ENCODE peak calls at places on chromosomes 7 and 10, in nine cellular contexts. I is SJSA1; O is sigmoid colon; J is adipocyte; M is adrenal gland; F is psoas muscle; B is mesenchymal stem cell; K is right atrium auricular region; X is CD4-positive, alpha-beta memory T cell. V is an unnamed sample. For H3K27me3 and H3K4me1, the result is how much of the 10 kb centered on the place peaks cover.

GRCh38 chr10:18719811-18720210 is 60.6 kb downstream of the ARL5B start:
- DNase-seq in I (no peak), O (no peak), J (no peak), M (no peak), F (no peak), B (no peak), K (no peak), X (no peak), V (no peak)

GRCh38 chr7:2732959-2733584 is 45.1 kb downstream of the AMZ1 start:
- DNase-seq in I (peak), O (peak), J (no peak), M (peak), F (peak), B (peak), K (peak), X (no peak), V (peak)

GRCh38 chr7:116171094-116171493 is 39.2 kb upstream of the TES start:
- DNase-seq in I (no peak), O (no peak), J (no peak), M (no peak), F (no peak), B (no peak), K (no peak), X (no peak), V (no peak)

GRCh38 chr7:130150587-130150986 is 54.6 kb downstream of the TMEM209 start:
- DNase-seq in I (no peak), O (no peak), J (no peak), M (no peak), F (no peak), B (no peak), K (no peak), X (no peak), V (no peak)

GRCh38 chr10:122149138-122149606 is 121.9 kb upstream of the BTBD16 start:
- DNase-seq in I (no peak), O (peak), J (no peak), M (no peak), F (peak), B (no peak), K (peak), X (no peak), V (peak)

GRCh38 chr10:3323865-3324498 is 151.4 kb upstream of the PITRM1 start:
- DNase-seq in I (no peak), O (no peak), J (peak), M (no peak), F (no peak), B (no peak), K (no peak), X (no peak), V (peak)

GRCh38 chr10:131032329-131033165 is 279.0 kb downstream of the TCERG1L start:
- DNase-seq in I (no peak), O (peak), J (no peak), M (no peak), F (no peak), B (no peak), K (no peak), X (no peak), V (no peak)

GRCh38 chr10:110416776-110417732 is 80.7 kb upstream of the DUSP5 start:
- DNase-seq in I (no peak), O (no peak), J (no peak), M (no peak), F (no peak), B (no peak), K (no peak), X (no peak), V (no peak)

GRCh38 chr7:107690084-107690483 is 29.5 kb downstream of the SLC26A4 start:
- DNase-seq in I (no peak), O (no peak), J (no peak), M (no peak), F (no peak), B (no peak), K (no peak), X (no peak), V (no peak)

GRCh38 chr10:70742537-70743429 is 42.4 kb downstream of the TBATA start:
- DNase-seq in I (peak), O (no peak), J (peak), M (peak), F (no peak), B (peak), K (no peak), X (no peak), V (peak)

GRCh38 chr10:17430647-17431355 is 23.6 kb downstream of the ST8SIA6 start:
- DNase-seq in I (peak), O (peak), J (peak), M (peak), F (peak), B (peak), K (peak), X (peak), V (peak)

GRCh38 chr7:85773116-85773783 is 586.4 kb upstream of the SEMA3D start:
- DNase-seq in I (no peak), O (no peak), J (peak), M (no peak), F (no peak), B (peak), K (no peak), X (no peak), V (no peak)

GRCh38 chr7:5523052-5523711 is 99.5 kb upstream of the TNRC18 start:
- DNase-seq in I (peak), O (peak), J (peak), M (peak), F (no peak), B (peak), K (no peak), X (no peak), V (no peak)

GRCh38 chr7:38206071-38206470 is 28.0 kb downstream of the STARD3NL start:
- DNase-seq in I (no peak), O (no peak), J (no peak), M (no peak), F (no peak), B (no peak), K (no peak), X (no peak), V (no peak)

GRCh38 chr10:58023341-58024073 is 244.2 kb downstream of the IPMK start:
- DNase-seq in I (peak), O (no peak), J (peak), M (no peak), F (no peak), B (peak), K (no peak), X (no peak), V (no peak)

GRCh38 chr7:46146454-46147255 is 225.6 kb upstream of the IGFBP3 start:
- DNase-seq in I (peak), O (no peak), J (no peak), M (no peak), F (no peak), B (peak), K (no peak), X (no peak), V (peak)

GRCh38 chr10:3693031-3693714 is 91.8 kb downstream of the KLF6 start:
- DNase-seq in I (no peak), O (no peak), J (no peak), M (no peak), F (no peak), B (no peak), K (no peak), X (no peak), V (no peak)

GRCh38 chr7:141674702-141675101 is 27.3 kb downstream of the DENND11 start:
- DNase-seq in I (no peak), O (no peak), J (no peak), M (no peak), F (no peak), B (no peak), K (no peak), X (no peak), V (no peak)

GRCh38 chr10:63143984-63144383 is 10.9 kb downstream of the NRBF2 start:
- DNase-seq in I (no peak), O (no peak), J (no peak), M (no peak), F (no peak), B (no peak), K (no peak), X (no peak), V (no peak)

GRCh38 chr10:10498781-10499180 is 518.9 kb upstream of the CELF2 start:
- DNase-seq in I (no peak), O (no peak), J (no peak), M (no peak), F (no peak), B (peak), K (no peak), X (no peak), V (no peak)

GRCh38 chr7:122311719-122312118 is 7.2 kb upstream of the FEZF1 start:
- DNase-seq in I (no peak), O (no peak), J (no peak), M (no peak), F (no peak), B (no peak), K (no peak), X (no peak), V (no peak)

GRCh38 chr7:122311280-122311679 is 6.7 kb upstream of the FEZF1 start:
- DNase-seq in I (no peak), O (no peak), J (no peak), M (no peak), F (no peak), B (no peak), K (no peak), X (no peak), V (no peak)

GRCh38 chr7:122312789-122313188 is 8.2 kb upstream of the FEZF1 start:
- DNase-seq in I (no peak), O (no peak), J (no peak), M (no peak), F (no peak), B (no peak), K (no peak), X (no peak), V (no peak)

GRCh38 chr7:122307228-122307619 is 2.7 kb upstream of the FEZF1 start:
- DNase-seq in I (no peak), O (no peak), J (no peak), M (no peak), F (no peak), B (no peak), K (no peak), X (no peak), V (no peak)

GRCh38 chr7:122310119-122311021 is 5.8 kb upstream of the FEZF1 start:
- DNase-seq in I (no peak), O (no peak), J (peak), M (peak), F (no peak), B (peak), K (no peak), X (no peak), V (no peak)
- H3K27me3 ChIP-seq in I (half or more), O (half or more), J (half or more), M (half or more), F (half or more), B (half or more), K (half or more), X (under half), V (under half)

GRCh38 chr7:28350610-28351009 is 61.7 kb upstream of the CREB5 start:
- DNase-seq in I (no peak), O (no peak), J (no peak), M (no peak), F (no peak), B (no peak), K (no peak), X (no peak), V (no peak)
- H3K4me1 ChIP-seq in I (under half), O (under half), J (under half), M (under half), F (under half), B (under half), K (under half), X (under half), V (under half)

DNA sequence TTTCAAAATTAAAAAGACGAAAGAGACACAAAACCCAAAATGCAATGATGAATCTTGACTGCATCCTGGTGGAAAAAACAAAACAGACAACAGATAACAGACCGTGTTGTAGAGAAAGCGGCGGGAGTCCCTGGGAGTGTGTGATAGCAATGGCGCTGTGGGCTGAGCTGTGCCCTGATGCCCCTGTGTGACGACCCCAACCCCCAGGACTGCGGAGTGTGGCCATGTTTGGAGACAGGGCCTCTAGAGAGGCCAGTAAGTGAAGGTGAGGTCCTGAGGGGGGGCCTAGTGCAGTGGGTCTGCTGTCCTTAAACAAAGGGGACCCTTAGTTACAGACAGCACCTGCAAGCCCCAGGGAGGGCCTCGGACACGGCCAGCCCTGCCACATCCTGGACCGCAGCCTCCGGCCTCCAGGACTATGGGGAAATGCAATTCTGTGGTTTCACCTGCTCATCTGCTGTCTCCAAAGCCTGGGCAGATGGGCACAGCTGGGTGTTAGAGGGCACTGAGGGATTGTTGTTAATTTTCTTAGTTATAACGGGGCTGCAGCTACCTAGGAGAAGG is 277.7 kb downstream of the DNAJB6 start:
- DNase-seq in I (no peak), O (peak), J (no peak), M (no peak), F (no peak), B (no peak), K (no peak), X (no peak), V (no peak)
- H3K27me3 ChIP-seq in I (under half), O (under half), J (under half), M (under half), F (under half), B (under half), K (under half), X (under half), V (under half)

DNA sequence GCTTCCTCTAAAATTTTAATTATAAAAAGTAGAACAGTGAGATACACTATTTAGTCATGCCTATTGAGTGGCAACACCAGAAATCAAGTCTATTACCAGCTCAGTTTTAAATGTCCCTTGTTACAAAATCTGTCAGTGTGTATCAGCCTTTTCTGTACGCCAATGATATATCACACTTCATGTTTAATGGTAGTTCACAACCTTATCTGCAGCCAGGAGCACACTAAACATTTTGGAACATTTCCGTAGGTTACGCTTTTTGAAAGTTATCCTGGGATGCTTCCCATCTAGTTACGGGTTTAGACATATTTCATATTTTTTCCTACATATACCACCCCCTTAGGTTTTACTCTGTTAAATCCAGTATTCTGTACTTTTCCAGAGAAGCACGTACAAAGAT is 5.4 kb downstream of the HNRNPA2B1 start:
- DNase-seq in I (no peak), O (no peak), J (no peak), M (no peak), F (no peak), B (no peak), K (no peak), X (no peak), V (no peak)
- H3K4me1 ChIP-seq in I (under half), O (under half), J (under half), M (half or more), F (half or more), B (under half), K (half or more), X (half or more), V (under half)

GRCh38 chr10:123603130-123603529 is 63.0 kb upstream of the GPR26 start:
- DNase-seq in I (no peak), O (no peak), J (no peak), M (no peak), F (no peak), B (no peak), K (no peak), X (no peak), V (no peak)
- H3K27me3 ChIP-seq in I (under half), O (under half), J (under half), M (under half), F (under half), B (under half), K (under half), X (under half), V (under half)